ENCODE peak calls at places on chromosomes 6 and 20, in four cellular contexts. G is NCI-H2171 treated with DMSO at 0.1 percent for 48 hours, X is RWPE1, F is body of pancreas. Y is an unnamed sample.
A peak's percentile ranks its signal among the peaks of the same experiment; 100 is the strongest.

GRCh38 chr6:13486679-13487121 is 700 bp downstream of the GFOD1 start:
- DNase-seq in G (peak; percentile 55), X (peak; percentile 64), F (peak; percentile 36), Y (peak; percentile 55)

GRCh38 chr20:21513881-21514540 is at the start of gene NKX2-2:
- DNase-seq in G (peak; percentile 55), X (no peak), F (no peak), Y (no peak)

GRCh38 chr6:48560408-48560807 is 449.4 kb upstream of the PTCHD4 start:
- DNase-seq in G (no peak), X (peak; percentile 15), F (no peak), Y (peak; percentile 60)

GRCh38 chr6:142378138-142378875 is 76.5 kb downstream of the ADGRG6 start:
- DNase-seq in G (peak; percentile 91), X (peak; percentile 29), F (no peak), Y (peak; percentile 95)

GRCh38 chr6:4280721-4281120 is 145.3 kb upstream of the ECI2 start:
- DNase-seq in G (no peak), X (peak; percentile 88), F (no peak), Y (peak; percentile 93)

GRCh38 chr20:61057313-61058171 is 194.5 kb upstream of the CDH4 start:
- DNase-seq in G (no peak), X (no peak), F (no peak), Y (no peak)

GRCh38 chr20:43941476-43942212 is 27.0 kb downstream of the TOX2 start:
- DNase-seq in G (no peak), X (peak; percentile 70), F (no peak), Y (no peak)

GRCh38 chr6:100948381-100949133 is 67.4 kb upstream of the ASCC3 start:
- DNase-seq in G (no peak), X (no peak), F (no peak), Y (peak; percentile 98)

GRCh38 chr20:3680701-3681351 is 984 bp downstream of the ADAM33 start:
- DNase-seq in G (no peak), X (no peak), F (no peak), Y (no peak)

GRCh38 chr20:44651507-44652373 is at the start of gene ADA:
- DNase-seq in G (peak; percentile 22), X (peak; percentile 77), F (peak; percentile 56), Y (peak; percentile 44)

GRCh38 chr6:147618927-147619326 is 110.4 kb downstream of the SAMD5 start:
- DNase-seq in G (no peak), X (no peak), F (no peak), Y (peak; percentile 91)

GRCh38 chr6:92847988-92848387 is 571.4 kb downstream of the EPHA7 start:
- DNase-seq in G (no peak), X (no peak), F (no peak), Y (no peak)

GRCh38 chr20:62306440-62307187 is 3.8 kb downstream of the ADRM1 start:
- DNase-seq in G (no peak), X (peak; percentile 71), F (no peak), Y (no peak)

GRCh38 chr6:56713285-56713684 is 70.6 kb upstream of the DST start:
- DNase-seq in G (no peak), X (peak; percentile 67), F (peak; percentile 36), Y (peak; percentile 87)

GRCh38 chr6:3377536-3378397 is 79.1 kb downstream of the SLC22A23 start:
- DNase-seq in G (no peak), X (no peak), F (no peak), Y (no peak)

GRCh38 chr20:32227316-32227715 is 19.6 kb downstream of the POFUT1 start:
- DNase-seq in G (no peak), X (no peak), F (no peak), Y (no peak)

GRCh38 chr6:7042056-7042653 is 65.6 kb upstream of the RREB1 start:
- DNase-seq in G (no peak), X (no peak), F (no peak), Y (peak; percentile 7)